ENCODE peak calls at places on chromosomes 6 and 20, in seven cellular contexts. O is SJSA1, R is ovary, N is cardiac muscle cell, Z is neural progenitor cell, F is gastrocnemius medialis, J is hepatocyte. S is an unnamed sample.
A peak's percentile ranks its signal among the peaks of the same experiment; 100 is the strongest.

GRCh38 chr20:3045816-3046676 is at the start of gene MRPS26:
- DNase-seq in O (peak; percentile 92), R (peak; percentile 85), N (peak; percentile 96), Z (peak; percentile 97), F (peak; percentile 84), J (peak; percentile 94), S (peak; percentile 69)

GRCh38 chr20:62025394-62025793 is 40.3 kb downstream of the TAF4 start:
- DNase-seq in O (no peak), R (no peak), N (no peak), Z (no peak), F (no peak), J (no peak), S (no peak)

GRCh38 chr6:161215193-161215592 is 58.7 kb downstream of the AGPAT4 start:
- DNase-seq in O (peak; percentile 76), R (no peak), N (no peak), Z (no peak), F (no peak), J (peak; percentile 58), S (no peak)

GRCh38 chr6:110355031-110355430 is 3.1 kb downstream of the METTL24 start:
- DNase-seq in O (no peak), R (no peak), N (no peak), Z (peak; percentile 43), F (no peak), J (no peak), S (no peak)

GRCh38 chr6:158599635-158600034 is 39.7 kb downstream of the TMEM181 start:
- DNase-seq in O (no peak), R (no peak), N (no peak), Z (no peak), F (no peak), J (no peak), S (no peak)

GRCh38 chr6:80465513-80465912 is 359.0 kb downstream of the BCKDHB start:
- DNase-seq in O (no peak), R (no peak), N (no peak), Z (no peak), F (no peak), J (no peak), S (no peak)

GRCh38 chr6:3031857-3032256 is 32.2 kb downstream of the NQO2 start:
- DNase-seq in O (no peak), R (no peak), N (peak; percentile 27), Z (no peak), F (no peak), J (no peak), S (no peak)

GRCh38 chr6:142885182-142885867 is 59.7 kb downstream of the HIVEP2 start:
- DNase-seq in O (peak; percentile 91), R (peak; percentile 58), N (peak; percentile 92), Z (peak; percentile 65), F (peak; percentile 48), J (peak; percentile 85), S (peak; percentile 25)

GRCh38 chr6:111119550-111120329 is 32.4 kb downstream of the SLC16A10 start:
- DNase-seq in O (no peak), R (no peak), N (no peak), Z (no peak), F (no peak), J (no peak), S (no peak)

DNA sequence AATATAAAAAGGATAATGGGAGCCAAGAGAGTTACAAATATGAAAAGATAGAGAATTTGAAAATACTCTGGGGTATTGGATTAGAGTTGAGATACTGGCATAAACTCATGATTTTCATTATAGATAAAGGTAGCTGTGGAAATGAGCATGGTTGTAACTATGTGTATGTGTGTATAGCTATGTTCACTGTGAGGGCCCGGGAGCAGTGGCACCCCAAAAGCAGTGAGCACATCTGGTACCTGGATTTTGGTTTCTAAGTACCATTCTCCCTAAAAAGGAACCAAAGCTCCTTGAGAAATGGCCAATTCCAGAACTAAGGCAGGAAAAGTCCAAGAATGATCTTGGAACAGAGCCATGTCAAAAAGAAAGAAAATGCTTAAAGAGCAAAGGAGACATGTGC is 202.4 kb upstream of the QKI start:
- DNase-seq in O (no peak), R (no peak), N (no peak), Z (no peak), F (no peak), J (no peak), S (no peak)
- H3K9me3 ChIP-seq in O (no peaks in the 10 kb centered on the region), R (no peaks in the 10 kb centered on the region), N (no peaks in the 10 kb centered on the region), Z (peaks cover 4% of the 10 kb centered on the region), F (no peaks in the 10 kb centered on the region), J (no peaks in the 10 kb centered on the region), S (no peaks in the 10 kb centered on the region)

GRCh38 chr20:38242848-38243449 is 17.6 kb downstream of the KIAA1755 start:
- DNase-seq in O (no peak), R (no peak), N (no peak), Z (peak; percentile 17), F (no peak), J (no peak), S (no peak)
- H3K9me3 ChIP-seq in O (peaks cover 23% of the 10 kb centered on the region), R (no peaks in the 10 kb centered on the region), N (no peaks in the 10 kb centered on the region), Z (peaks cover 10% of the 10 kb centered on the region), F (no peaks in the 10 kb centered on the region), J (no peaks in the 10 kb centered on the region), S (no peaks in the 10 kb centered on the region)

GRCh38 chr6:19789100-19789805 is 47.9 kb upstream of the ID4 start:
- DNase-seq in O (no peak), R (no peak), N (no peak), Z (peak; percentile 15), F (no peak), J (no peak), S (no peak)
- H3K9me3 ChIP-seq in O (no peaks in the 10 kb centered on the region), R (no peaks in the 10 kb centered on the region), N (no peaks in the 10 kb centered on the region), Z (no peaks in the 10 kb centered on the region), F (no peaks in the 10 kb centered on the region), J (no peaks in the 10 kb centered on the region), S (no peaks in the 10 kb centered on the region)

GRCh38 chr6:30283761-30284160 is 43.0 kb upstream of the TRIM39 start:
- DNase-seq in O (no peak), R (no peak), N (no peak), Z (no peak), F (no peak), J (no peak), S (no peak)
- H3K9me3 ChIP-seq in O (peaks cover 31% of the 10 kb centered on the region), R (peaks cover 14% of the 10 kb centered on the region), N (no peaks in the 10 kb centered on the region), Z (peaks cover 64% of the 10 kb centered on the region), F (peaks cover 43% of the 10 kb centered on the region), J (peaks cover 80% of the 10 kb centered on the region), S (peaks cover 28% of the 10 kb centered on the region)

GRCh38 chr6:30282522-30282921 is 44.2 kb upstream of the TRIM39 start:
- DNase-seq in O (no peak), R (no peak), N (no peak), Z (no peak), F (no peak), J (no peak), S (no peak)

DNA sequence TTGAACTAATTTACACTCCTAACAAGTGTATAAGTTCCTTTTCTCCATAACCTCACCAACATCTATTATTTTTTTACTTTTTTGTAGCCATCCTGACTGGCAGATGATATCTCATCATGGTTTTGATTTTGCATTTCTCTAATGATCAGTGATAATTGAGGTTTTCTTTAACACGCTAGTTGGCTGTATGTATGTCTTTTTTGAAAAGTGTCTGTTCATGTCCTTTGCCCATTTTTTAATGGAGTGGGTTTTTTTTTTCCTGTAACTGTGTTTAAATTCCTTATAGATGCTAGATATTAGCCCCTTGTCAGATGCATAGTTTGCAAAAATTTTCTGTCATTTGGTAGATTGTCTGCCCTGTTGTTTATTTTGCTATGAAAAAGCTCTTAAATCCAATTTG is 39.6 kb upstream of the TRIM39 start:
- DNase-seq in O (no peak), R (no peak), N (no peak), Z (no peak), F (no peak), J (no peak), S (no peak)
- H3K9me3 ChIP-seq in O (peaks cover 18% of the 10 kb centered on the region), R (peaks cover 25% of the 10 kb centered on the region), N (no peaks in the 10 kb centered on the region), Z (peaks cover 42% of the 10 kb centered on the region), F (peaks cover 20% of the 10 kb centered on the region), J (peaks cover 50% of the 10 kb centered on the region), S (peaks cover 30% of the 10 kb centered on the region)

GRCh38 chr6:22471369-22471690 is 98.0 kb upstream of the HDGFL1 start:
- DNase-seq in O (no peak), R (no peak), N (no peak), Z (no peak), F (no peak), J (no peak), S (no peak)

GRCh38 chr6:22467645-22468044 is 101.7 kb upstream of the HDGFL1 start:
- DNase-seq in O (no peak), R (no peak), N (no peak), Z (no peak), F (no peak), J (no peak), S (no peak)

GRCh38 chr6:22470454-22471368 is 98.7 kb upstream of the HDGFL1 start:
- DNase-seq in O (peak; percentile 44), R (peak; percentile 39), N (peak; percentile 24), Z (peak; percentile 33), F (peak; percentile 27), J (peak; percentile 58), S (no peak)

GRCh38 chr6:22466665-22467064 is 102.7 kb upstream of the HDGFL1 start:
- DNase-seq in O (no peak), R (no peak), N (no peak), Z (peak; percentile 45), F (no peak), J (no peak), S (no peak)

DNA sequence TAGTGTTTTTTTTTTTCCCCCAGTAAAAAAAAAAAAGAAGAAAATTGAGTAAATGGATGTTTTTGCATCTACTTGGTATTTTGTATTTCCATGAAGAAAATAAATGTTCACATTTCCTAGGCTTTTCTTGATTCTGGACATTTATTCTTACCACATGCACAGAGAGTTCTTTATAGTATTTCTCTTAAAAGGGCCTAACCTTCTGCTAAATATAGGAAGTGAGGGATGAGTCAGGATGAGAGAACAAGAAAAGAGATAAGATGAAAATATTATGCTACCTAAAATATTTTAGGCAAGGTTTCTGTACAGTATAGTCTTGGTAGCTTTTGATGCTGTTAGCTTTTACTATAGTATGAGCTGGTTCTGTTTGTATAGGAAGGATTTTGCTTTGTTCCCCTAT is 100.8 kb upstream of the HDGFL1 start:
- DNase-seq in O (no peak), R (no peak), N (no peak), Z (no peak), F (no peak), J (no peak), S (no peak)
- H3K9me3 ChIP-seq in O (no peaks in the 10 kb centered on the region), R (no peaks in the 10 kb centered on the region), N (no peaks in the 10 kb centered on the region), Z (peaks cover 4% of the 10 kb centered on the region), F (no peaks in the 10 kb centered on the region), J (no peaks in the 10 kb centered on the region), S (no peaks in the 10 kb centered on the region)